ENCODE peak calls at places on chromosomes 11 and 22, in seven cellular contexts. One of them, this sample, is unnamed.
A peak's percentile ranks its signal among the peaks of the same experiment; 100 is the strongest.

GRCh38 chr22:24178502-24179440 is 2.5 kb upstream of the SUSD2 start:
- DNase-seq in fibroblast of lung: no peak
- DNase-seq in left lung: peak; percentile 60
- DNase-seq in body of pancreas: no peak
- DNase-seq in AG04450: no peak
- DNase-seq in astrocyte of the spinal cord: no peak
- DNase-seq in fibroblast of mammary gland: no peak
- DNase-seq in this sample: no peak

GRCh38 chr11:134638796-134639540 is 226.9 kb upstream of the B3GAT1 start:
- DNase-seq in body of pancreas: no peak
- DNase-seq in astrocyte of the spinal cord: no peak
- DNase-seq in left lung: no peak
- DNase-seq in fibroblast of mammary gland: no peak
- DNase-seq in fibroblast of lung: no peak
- DNase-seq in AG04450: no peak
- DNase-seq in this sample: no peak

GRCh38 chr11:103624708-103625623 is 411.5 kb upstream of the DDI1 start:
- DNase-seq in left lung: no peak
- DNase-seq in fibroblast of mammary gland: peak; percentile 99
- DNase-seq in AG04450: peak; percentile 84
- DNase-seq in fibroblast of lung: peak; percentile 99
- DNase-seq in body of pancreas: no peak
- DNase-seq in astrocyte of the spinal cord: peak; percentile 89
- DNase-seq in this sample: peak; percentile 63

GRCh38 chr22:31098633-31099110 is 8.7 kb downstream of the SELENOM start:
- DNase-seq in left lung: no peak
- DNase-seq in fibroblast of lung: no peak
- DNase-seq in astrocyte of the spinal cord: no peak
- DNase-seq in body of pancreas: no peak
- DNase-seq in fibroblast of mammary gland: peak; percentile 41
- DNase-seq in AG04450: no peak
- DNase-seq in this sample: no peak

GRCh38 chr11:119509277-119509841 is 86.4 kb upstream of the THY1 start:
- DNase-seq in AG04450: no peak
- DNase-seq in astrocyte of the spinal cord: peak; percentile 26
- DNase-seq in body of pancreas: no peak
- DNase-seq in fibroblast of mammary gland: peak; percentile 82
- DNase-seq in fibroblast of lung: peak; percentile 77
- DNase-seq in left lung: no peak
- DNase-seq in this sample: no peak

GRCh38 chr22:45599836-45600577 is 71.6 kb upstream of the ATXN10 start:
- DNase-seq in fibroblast of lung: no peak
- DNase-seq in fibroblast of mammary gland: no peak
- DNase-seq in AG04450: no peak
- DNase-seq in left lung: no peak
- DNase-seq in body of pancreas: no peak
- DNase-seq in astrocyte of the spinal cord: no peak
- DNase-seq in this sample: no peak

GRCh38 chr11:110490886-110491285 is 61.1 kb downstream of the FDX1 start:
- DNase-seq in body of pancreas: no peak
- DNase-seq in astrocyte of the spinal cord: peak; percentile 20
- DNase-seq in left lung: no peak
- DNase-seq in AG04450: no peak
- DNase-seq in fibroblast of lung: peak; percentile 65
- DNase-seq in fibroblast of mammary gland: peak; percentile 90
- DNase-seq in this sample: peak; percentile 81

GRCh38 chr11:57751676-57752253 is at the start of gene BTBD18:
- DNase-seq in body of pancreas: peak; percentile 66
- DNase-seq in astrocyte of the spinal cord: peak; percentile 64
- DNase-seq in fibroblast of mammary gland: peak; percentile 60
- DNase-seq in AG04450: no peak
- DNase-seq in fibroblast of lung: peak; percentile 43
- DNase-seq in left lung: no peak
- DNase-seq in this sample: peak; percentile 51

GRCh38 chr11:111602865-111603632 is 800 bp downstream of the SIK2 start:
- DNase-seq in astrocyte of the spinal cord: peak; percentile 61
- DNase-seq in fibroblast of lung: peak; percentile 63
- DNase-seq in body of pancreas: peak; percentile 49
- DNase-seq in AG04450: no peak
- DNase-seq in left lung: peak; percentile 86
- DNase-seq in fibroblast of mammary gland: peak; percentile 52
- DNase-seq in this sample: peak; percentile 35

GRCh38 chr22:19767427-19768380 is 7.1 kb downstream of the TBX1 start:
- DNase-seq in body of pancreas: no peak
- DNase-seq in fibroblast of mammary gland: no peak
- DNase-seq in AG04450: no peak
- DNase-seq in astrocyte of the spinal cord: no peak
- DNase-seq in fibroblast of lung: no peak
- DNase-seq in left lung: peak; percentile 65
- DNase-seq in this sample: no peak

GRCh38 chr11:14905104-14906033 is 13.3 kb upstream of the CYP2R1 start:
- DNase-seq in fibroblast of lung: peak; percentile 35
- DNase-seq in body of pancreas: peak; percentile 85
- DNase-seq in left lung: peak; percentile 84
- DNase-seq in astrocyte of the spinal cord: peak; percentile 44
- DNase-seq in fibroblast of mammary gland: peak; percentile 23
- DNase-seq in AG04450: no peak
- DNase-seq in this sample: no peak

GRCh38 chr22:20032407-20032991 is 11.6 kb downstream of the TANGO2 start:
- DNase-seq in fibroblast of mammary gland: no peak
- DNase-seq in AG04450: no peak
- DNase-seq in fibroblast of lung: no peak
- DNase-seq in left lung: no peak
- DNase-seq in body of pancreas: peak; percentile 69
- DNase-seq in astrocyte of the spinal cord: no peak
- DNase-seq in this sample: no peak

GRCh38 chr11:34492806-34493414 is 20.7 kb downstream of the ELF5 start:
- DNase-seq in left lung: no peak
- DNase-seq in AG04450: no peak
- DNase-seq in body of pancreas: peak; percentile 71
- DNase-seq in fibroblast of mammary gland: peak; percentile 66
- DNase-seq in fibroblast of lung: peak; percentile 48
- DNase-seq in astrocyte of the spinal cord: peak; percentile 69
- DNase-seq in this sample: peak; percentile 76

GRCh38 chr11:61158691-61159381 is 2.4 kb downstream of the VPS37C start:
- DNase-seq in body of pancreas: no peak
- DNase-seq in fibroblast of mammary gland: peak; percentile 78
- DNase-seq in astrocyte of the spinal cord: peak; percentile 58
- DNase-seq in fibroblast of lung: peak; percentile 77
- DNase-seq in left lung: no peak
- DNase-seq in AG04450: peak; percentile 55
- DNase-seq in this sample: peak; percentile 50

GRCh38 chr22:35483730-35484129 is 56.9 kb upstream of the RASD2 start:
- DNase-seq in AG04450: no peak
- DNase-seq in fibroblast of lung: no peak
- DNase-seq in fibroblast of mammary gland: no peak
- DNase-seq in left lung: no peak
- DNase-seq in body of pancreas: no peak
- DNase-seq in astrocyte of the spinal cord: no peak
- DNase-seq in this sample: no peak

GRCh38 chr11:61919841-61920631 is 2.7 kb upstream of the RAB3IL1 start:
- DNase-seq in AG04450: no peak
- DNase-seq in left lung: peak; percentile 67
- DNase-seq in fibroblast of mammary gland: no peak
- DNase-seq in astrocyte of the spinal cord: no peak
- DNase-seq in body of pancreas: no peak
- DNase-seq in fibroblast of lung: no peak
- DNase-seq in this sample: no peak

GRCh38 chr11:12801976-12802375 is 127.8 kb downstream of the TEAD1 start:
- DNase-seq in body of pancreas: no peak
- DNase-seq in fibroblast of lung: no peak
- DNase-seq in AG04450: no peak
- DNase-seq in fibroblast of mammary gland: no peak
- DNase-seq in astrocyte of the spinal cord: no peak
- DNase-seq in left lung: no peak
- DNase-seq in this sample: no peak

GRCh38 chr11:65378208-65378927 is 4.1 kb downstream of the SLC25A45 start:
- DNase-seq in body of pancreas: peak; percentile 33
- DNase-seq in astrocyte of the spinal cord: no peak
- DNase-seq in fibroblast of mammary gland: no peak
- DNase-seq in AG04450: no peak
- DNase-seq in fibroblast of lung: no peak
- DNase-seq in left lung: no peak
- DNase-seq in this sample: no peak

DNA sequence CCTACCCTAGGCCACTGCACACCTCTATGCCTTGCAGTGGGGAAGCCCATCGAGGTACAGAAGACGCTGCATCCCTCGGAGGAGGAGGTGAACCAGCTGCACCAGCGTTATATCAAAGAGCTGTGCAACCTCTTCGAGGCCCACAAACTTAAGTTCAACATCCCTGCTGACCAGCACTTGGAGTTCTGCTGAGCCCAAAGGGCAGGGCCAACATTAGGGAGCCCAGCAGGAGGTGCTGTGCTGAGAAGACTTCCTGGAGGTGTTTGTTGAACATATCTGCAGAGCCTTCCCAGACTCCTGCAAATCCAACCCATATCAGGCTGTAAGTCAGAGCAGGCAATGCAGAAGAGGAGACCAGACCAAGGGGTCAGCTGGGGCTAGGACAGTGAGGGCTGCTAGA is 13.5 kb downstream of the MOGAT2 start:
- DNase-seq in fibroblast of lung: no peak
- DNase-seq in fibroblast of mammary gland: no peak
- DNase-seq in body of pancreas: no peak
- DNase-seq in astrocyte of the spinal cord: no peak
- DNase-seq in left lung: no peak
- DNase-seq in AG04450: no peak
- DNase-seq in this sample: no peak
- TF ChIP-seq CTCF in fibroblast of lung: no peak
- TF ChIP-seq CTCF in fibroblast of mammary gland: no peak
- TF ChIP-seq CTCF in body of pancreas: no peak
- TF ChIP-seq CTCF in astrocyte of the spinal cord: no peak
- TF ChIP-seq CTCF in left lung: no peak
- TF ChIP-seq CTCF in AG04450: no peak
- TF ChIP-seq CTCF in this sample: no peak

DNA sequence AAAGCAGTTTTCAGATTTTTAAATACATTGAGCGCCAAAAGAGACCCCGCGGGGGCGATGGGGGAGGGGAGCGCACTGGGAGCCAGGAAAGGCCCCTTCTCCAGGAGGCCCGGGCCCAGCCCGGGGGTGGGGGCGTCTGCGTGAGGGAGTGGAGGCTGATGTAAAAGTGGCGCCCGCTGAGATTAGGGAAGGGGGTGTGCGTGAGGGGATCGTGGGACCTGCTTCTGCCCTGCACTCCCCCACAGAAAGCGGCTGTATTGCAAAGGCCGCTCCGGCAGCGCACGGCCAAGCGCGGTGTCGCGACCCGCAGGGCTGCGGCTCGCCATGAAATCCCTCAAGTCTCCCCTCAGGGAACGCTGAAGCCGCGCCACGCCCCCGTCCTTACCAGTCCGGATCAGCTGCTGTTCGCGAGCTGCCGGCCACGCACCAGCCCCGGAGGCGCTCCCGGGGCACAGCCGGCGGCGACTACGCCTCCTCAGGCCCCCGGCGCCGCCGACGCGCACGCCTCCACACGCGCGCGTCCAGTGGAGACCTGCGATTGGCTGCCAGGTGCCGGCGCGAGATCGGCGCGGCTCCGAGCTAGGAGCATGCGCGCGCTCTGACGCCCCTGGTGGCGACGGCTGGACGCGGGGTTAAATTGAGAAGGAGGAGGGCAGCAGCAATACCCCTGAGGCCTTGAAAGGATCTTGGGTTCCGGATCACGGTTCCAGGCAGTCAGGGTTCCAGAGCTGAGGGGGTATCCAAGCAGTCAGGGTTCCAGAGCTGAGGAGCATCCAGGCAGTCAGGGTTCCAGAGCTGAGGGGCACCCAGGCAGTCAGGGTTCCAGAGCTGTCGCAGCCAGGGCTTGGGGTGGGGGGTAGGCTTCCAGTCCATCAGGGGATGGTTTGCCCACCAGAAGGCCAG is at the start of gene ZNF280B:
- DNase-seq in AG04450: peak; percentile 46
- DNase-seq in astrocyte of the spinal cord: peak; percentile 87
- DNase-seq in left lung: peak; percentile 87
- DNase-seq in body of pancreas: peak; percentile 80
- DNase-seq in fibroblast of mammary gland: peak; percentile 79
- DNase-seq in fibroblast of lung: peak; percentile 84
- DNase-seq in this sample: no peak
- TF ChIP-seq CTCF in AG04450: peak; percentile 74
- TF ChIP-seq CTCF in astrocyte of the spinal cord: peak; percentile 77
- TF ChIP-seq CTCF in left lung: peak; percentile 25
- TF ChIP-seq CTCF in body of pancreas: peak; percentile 66
- TF ChIP-seq CTCF in fibroblast of mammary gland: peak; percentile 49
- TF ChIP-seq CTCF in fibroblast of lung: peak; percentile 68
- TF ChIP-seq CTCF in this sample: no peak

GRCh38 chr11:2565447-2566222 is 120.8 kb downstream of the KCNQ1 start:
- DNase-seq in left lung: peak; percentile 54
- DNase-seq in fibroblast of mammary gland: no peak
- DNase-seq in AG04450: no peak
- DNase-seq in astrocyte of the spinal cord: no peak
- DNase-seq in body of pancreas: peak; percentile 10
- DNase-seq in fibroblast of lung: no peak
- DNase-seq in this sample: no peak

GRCh38 chr11:2564588-2565440 is 120.0 kb downstream of the KCNQ1 start:
- DNase-seq in astrocyte of the spinal cord: no peak
- DNase-seq in body of pancreas: peak; percentile 6
- DNase-seq in fibroblast of mammary gland: no peak
- DNase-seq in AG04450: no peak
- DNase-seq in left lung: no peak
- DNase-seq in fibroblast of lung: no peak
- DNase-seq in this sample: no peak

GRCh38 chr11:2567026-2567671 is 122.3 kb downstream of the KCNQ1 start:
- DNase-seq in left lung: peak; percentile 48
- DNase-seq in AG04450: no peak
- DNase-seq in astrocyte of the spinal cord: no peak
- DNase-seq in fibroblast of mammary gland: no peak
- DNase-seq in fibroblast of lung: no peak
- DNase-seq in body of pancreas: peak; percentile 7
- DNase-seq in this sample: no peak

GRCh38 chr11:2564008-2564530 is 119.3 kb downstream of the KCNQ1 start:
- DNase-seq in astrocyte of the spinal cord: no peak
- DNase-seq in fibroblast of mammary gland: no peak
- DNase-seq in AG04450: no peak
- DNase-seq in left lung: peak; percentile 68
- DNase-seq in body of pancreas: no peak
- DNase-seq in fibroblast of lung: no peak
- DNase-seq in this sample: no peak

GRCh38 chr11:2566223-2567025 is 121.6 kb downstream of the KCNQ1 start:
- DNase-seq in astrocyte of the spinal cord: no peak
- DNase-seq in left lung: peak; percentile 37
- DNase-seq in fibroblast of mammary gland: no peak
- DNase-seq in fibroblast of lung: no peak
- DNase-seq in AG04450: no peak
- DNase-seq in body of pancreas: peak; percentile 30
- DNase-seq in this sample: no peak
- TF ChIP-seq CTCF in astrocyte of the spinal cord: no peak
- TF ChIP-seq CTCF in left lung: no peak
- TF ChIP-seq CTCF in fibroblast of mammary gland: no peak
- TF ChIP-seq CTCF in fibroblast of lung: no peak
- TF ChIP-seq CTCF in AG04450: no peak
- TF ChIP-seq CTCF in body of pancreas: no peak
- TF ChIP-seq CTCF in this sample: no peak

DNA sequence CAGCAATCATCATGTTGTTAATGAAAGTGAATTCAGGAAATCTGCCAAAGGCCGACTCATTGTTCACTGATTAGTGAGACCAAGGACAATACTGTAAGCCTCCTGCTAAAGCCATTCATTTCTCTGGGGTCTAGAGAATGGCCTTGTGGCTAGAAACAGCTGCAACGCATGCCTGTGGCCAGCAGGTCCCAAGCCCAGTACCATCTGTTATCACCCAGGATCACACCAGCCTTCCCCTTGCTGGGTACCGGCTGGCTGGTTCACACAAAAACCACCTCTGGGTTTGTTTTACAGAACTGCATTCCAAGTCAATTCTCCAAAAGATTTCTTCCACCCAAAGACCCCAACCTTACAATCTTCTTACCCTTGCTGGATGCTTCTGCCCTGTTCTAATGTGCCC is 1.1 kb downstream of the PLAAT5 start:
- DNase-seq in astrocyte of the spinal cord: peak; percentile 67
- DNase-seq in body of pancreas: peak; percentile 51
- DNase-seq in AG04450: no peak
- DNase-seq in fibroblast of mammary gland: peak; percentile 26
- DNase-seq in left lung: no peak
- DNase-seq in fibroblast of lung: peak; percentile 85
- DNase-seq in this sample: no peak
- TF ChIP-seq CTCF in astrocyte of the spinal cord: no peak
- TF ChIP-seq CTCF in body of pancreas: peak; percentile 35
- TF ChIP-seq CTCF in AG04450: no peak
- TF ChIP-seq CTCF in fibroblast of mammary gland: no peak
- TF ChIP-seq CTCF in left lung: no peak
- TF ChIP-seq CTCF in fibroblast of lung: no peak
- TF ChIP-seq CTCF in this sample: no peak

This sample was measured in MCF 10A.